ENCODE peak calls at places on chromosome X, in four cellular contexts. Z is uterus, R is heart right ventricle, X is astrocyte of the spinal cord. W is an unnamed sample.

GRCh38 chrX:19636989-19637388 is 121.7 kb upstream of the MAP3K15 start:
- DNase-seq in Z (no peak), R (no peak), X (no peak), W (no peak)

GRCh38 chrX:36978886-36979285 is 29.3 kb upstream of the FAM47C start:
- DNase-seq in Z (no peak), R (no peak), X (peak), W (no peak)

GRCh38 chrX:151402719-151403390 is 5.8 kb downstream of the VMA21 start:
- DNase-seq in Z (no peak), R (peak), X (no peak), W (peak)

GRCh38 chrX:39513836-39514235 is 583.9 kb downstream of the BCOR start:
- DNase-seq in Z (no peak), R (no peak), X (no peak), W (no peak)

GRCh38 chrX:24515447-24515846 is 50.4 kb downstream of the PDK3 start:
- DNase-seq in Z (no peak), R (no peak), X (peak), W (no peak)

GRCh38 chrX:19342331-19342906 is 1.3 kb upstream of the PDHA1 start:
- DNase-seq in Z (no peak), R (no peak), X (peak), W (no peak)

GRCh38 chrX:43693602-43694406 is 37.7 kb downstream of the MAOA start:
- DNase-seq in Z (no peak), R (no peak), X (peak), W (no peak)

GRCh38 chrX:129632443-129632842 is 22.3 kb downstream of the APLN start:
- DNase-seq in Z (no peak), R (no peak), X (no peak), W (no peak)

GRCh38 chrX:40504801-40505605 is 75.8 kb upstream of the ATP6AP2 start:
- DNase-seq in Z (no peak), R (no peak), X (peak), W (no peak)

GRCh38 chrX:102651242-102651967 is at the start of gene GPRASP1:
- DNase-seq in Z (peak), R (peak), X (peak), W (peak)

GRCh38 chrX:41921492-41922124 is 1.7 kb downstream of the CASK start:
- DNase-seq in Z (no peak), R (no peak), X (peak), W (no peak)

GRCh38 chrX:148069759-148070503 is 88.8 kb downstream of the FMR1NB start:
- DNase-seq in Z (no peak), R (no peak), X (no peak), W (no peak)

GRCh38 chrX:27336466-27337091 is 126.6 kb downstream of the PPP4R3C start:
- DNase-seq in Z (no peak), R (peak), X (peak), W (no peak)

GRCh38 chrX:41145920-41146608 is 60.8 kb downstream of the USP9X start:
- DNase-seq in Z (no peak), R (no peak), X (peak), W (no peak)

GRCh38 chrX:12089740-12090139 is 48.5 kb upstream of the FRMPD4 start:
- DNase-seq in Z (no peak), R (no peak), X (no peak), W (no peak)

GRCh38 chrX:101430457-101431078 is 22.5 kb downstream of the HNRNPH2 start:
- DNase-seq in Z (no peak), R (no peak), X (peak), W (no peak)

GRCh38 chrX:16444353-16444752 is 205.6 kb upstream of the S100G start:
- DNase-seq in Z (no peak), R (no peak), X (peak), W (no peak)

GRCh38 chrX:40171513-40172168 is 73.9 kb upstream of the BCOR start:
- DNase-seq in Z (no peak), R (peak), X (peak), W (no peak)

GRCh38 chrX:114675365-114675764 is 91.5 kb downstream of the HTR2C start:
- DNase-seq in Z (no peak), R (no peak), X (peak), W (no peak)

GRCh38 chrX:132505116-132505515 is 16.3 kb upstream of the MBNL3 start:
- DNase-seq in Z (no peak), R (no peak), X (peak), W (no peak)

GRCh38 chrX:1468250-1468772 is 15.6 kb upstream of the ASMTL start:
- DNase-seq in Z (no peak), R (no peak), X (peak), W (peak)

GRCh38 chrX:116284383-116284782 is 113.8 kb downstream of the AGTR2 start:
- DNase-seq in Z (no peak), R (no peak), X (no peak), W (no peak)

GRCh38 chrX:2828404-2829065 is at the start of gene GYG2:
- DNase-seq in Z (no peak), R (no peak), X (peak), W (no peak)

GRCh38 chrX:127457161-127457560 is 595.0 kb downstream of the ACTRT1 start:
- DNase-seq in Z (no peak), R (no peak), X (no peak), W (no peak)

GRCh38 chrX:40039887-40040286 is 57.9 kb downstream of the BCOR start:
- DNase-seq in Z (no peak), R (no peak), X (no peak), W (no peak)

GRCh38 chrX:155612312-155613224 is at the start of gene TMLHE:
- DNase-seq in Z (peak), R (peak), X (peak), W (peak)

GRCh38 chrX:22134681-22135080 is 102.6 kb downstream of the PHEX start:
- DNase-seq in Z (no peak), R (no peak), X (peak), W (no peak)

GRCh38 chrX:110414273-110414672 is 55.6 kb downstream of the RTL9 start:
- DNase-seq in Z (no peak), R (no peak), X (no peak), W (no peak)

GRCh38 chrX:9788908-9789307 is 2.7 kb downstream of the SHROOM2 start:
- DNase-seq in Z (no peak), R (no peak), X (no peak), W (no peak)

GRCh38 chrX:13647709-13648212 is 5.2 kb upstream of the TCEANC start:
- DNase-seq in Z (peak), R (peak), X (peak), W (no peak)

GRCh38 chrX:15761564-15762191 is 23.6 kb downstream of the CA5B start:
- DNase-seq in Z (no peak), R (no peak), X (peak), W (no peak)

GRCh38 chrX:70422886-70423336 is at the start of gene GDPD2:
- DNase-seq in Z (no peak), R (no peak), X (peak), W (no peak)

GRCh38 chrX:646796-647195 is 16.2 kb downstream of the SHOX start:
- DNase-seq in Z (no peak), R (no peak), X (no peak), W (no peak)

GRCh38 chrX:78199851-78200250 is 60.4 kb upstream of the TAF9B start:
- DNase-seq in Z (no peak), R (no peak), X (peak), W (no peak)
- TF ChIP-seq CTCF in Z (no peak), R (no peak), X (peak), W (no peak)

DNA sequence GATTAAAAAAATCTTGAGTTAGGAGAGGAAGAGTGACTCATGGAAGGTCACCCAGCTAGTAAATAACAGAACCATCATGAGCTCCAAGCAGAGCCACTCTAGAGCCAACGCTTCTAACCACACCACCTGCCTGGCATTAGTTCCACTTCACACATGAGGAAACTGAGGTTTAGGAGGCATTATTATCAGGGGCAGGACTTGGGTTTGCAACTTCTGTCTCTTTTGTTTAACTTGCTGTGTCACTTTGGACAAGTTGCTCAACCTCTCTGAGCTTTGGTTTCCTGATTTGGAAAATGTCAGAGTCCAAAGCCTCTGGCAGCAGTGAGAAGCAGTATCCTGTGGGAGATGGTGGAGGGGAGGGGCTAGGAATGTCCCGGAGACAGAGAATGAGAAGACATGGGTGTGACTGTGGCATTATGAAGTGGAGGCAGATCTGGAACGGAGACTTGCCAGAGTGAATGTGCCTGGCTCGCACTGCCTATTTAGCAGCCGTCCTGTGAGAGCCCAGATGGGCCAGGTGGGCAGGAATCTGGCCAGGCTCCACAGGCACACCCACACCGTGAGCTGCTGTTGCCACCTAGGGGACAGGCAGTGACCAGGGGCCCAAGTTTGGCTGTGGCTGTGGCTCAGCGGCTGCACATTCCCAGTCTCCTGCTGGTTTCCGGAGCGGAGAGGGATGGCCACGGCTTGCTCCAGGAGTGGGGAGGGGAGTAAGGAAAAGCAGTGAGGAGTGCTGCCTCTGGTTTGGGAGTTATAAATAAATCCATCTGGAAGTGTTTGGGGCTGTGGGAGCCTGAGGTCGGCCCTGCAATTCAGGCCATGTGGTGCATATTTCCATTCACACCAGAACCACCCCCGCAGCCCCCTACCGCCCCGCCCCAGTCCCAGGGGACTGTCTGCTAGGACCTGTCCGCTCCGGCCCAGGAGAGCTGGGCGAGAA is 93.4 kb downstream of the NHSL2 start:
- DNase-seq in Z (peak), R (peak), X (peak), W (no peak)
- TF ChIP-seq CTCF in Z (no peak), R (peak), X (peak), W (no peak)

GRCh38 chrX:7582191-7582590 is 260.8 kb upstream of the VCX start:
- DNase-seq in Z (no peak), R (no peak), X (no peak), W (no peak)

GRCh38 chrX:7580127-7580526 is 262.8 kb upstream of the VCX start:
- DNase-seq in Z (no peak), R (no peak), X (no peak), W (no peak)

GRCh38 chrX:7586126-7586525 is 256.8 kb upstream of the VCX start:
- DNase-seq in Z (no peak), R (no peak), X (peak), W (no peak)
- TF ChIP-seq CTCF in Z (no peak), R (peak), X (peak), W (peak)

DNA sequence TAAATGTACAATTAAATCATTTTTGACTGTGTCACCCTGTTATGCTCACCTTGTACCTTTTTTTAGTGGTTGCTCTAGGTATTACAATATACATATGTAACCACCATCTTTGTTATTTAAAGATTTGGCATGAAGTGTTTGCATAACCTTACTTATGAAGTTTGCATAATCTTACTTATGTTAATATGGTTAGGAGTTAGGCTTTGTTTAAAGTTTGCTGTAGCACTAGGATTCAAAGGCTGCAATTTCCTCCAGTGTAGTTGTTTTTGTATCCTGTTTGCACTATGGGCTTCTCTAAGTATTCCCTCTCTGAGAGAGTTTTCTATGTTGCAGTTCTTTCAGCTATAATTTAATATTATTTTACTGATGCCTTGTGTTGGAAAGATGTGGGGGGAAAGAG is 15.0 kb upstream of the GSPT2 start:
- DNase-seq in Z (no peak), R (no peak), X (no peak), W (no peak)
- TF ChIP-seq CTCF in Z (no peak), R (no peak), X (no peak), W (no peak)

DNA sequence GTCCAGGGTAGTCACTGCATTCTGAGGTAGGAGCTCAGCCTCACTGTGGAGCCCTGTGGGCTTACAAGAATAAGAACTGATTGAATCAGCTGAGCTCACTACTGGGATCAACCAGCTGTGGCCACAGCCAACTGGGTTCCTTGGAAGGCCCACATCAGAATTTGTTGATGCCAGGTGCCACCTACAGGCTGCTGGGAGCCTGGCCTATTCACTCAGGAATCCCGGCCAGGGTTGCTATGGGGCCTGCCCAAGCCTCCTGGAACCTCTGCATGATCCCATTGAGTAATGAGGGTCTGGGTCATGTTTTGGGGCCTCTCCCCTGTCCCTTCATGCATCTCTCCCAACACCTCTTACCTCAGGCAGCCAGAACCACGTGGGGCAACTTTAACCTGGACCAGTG is 53.9 kb upstream of the KIAA1210 start:
- DNase-seq in Z (no peak), R (no peak), X (no peak), W (no peak)
- TF ChIP-seq CTCF in Z (no peak), R (no peak), X (peak), W (no peak)

DNA sequence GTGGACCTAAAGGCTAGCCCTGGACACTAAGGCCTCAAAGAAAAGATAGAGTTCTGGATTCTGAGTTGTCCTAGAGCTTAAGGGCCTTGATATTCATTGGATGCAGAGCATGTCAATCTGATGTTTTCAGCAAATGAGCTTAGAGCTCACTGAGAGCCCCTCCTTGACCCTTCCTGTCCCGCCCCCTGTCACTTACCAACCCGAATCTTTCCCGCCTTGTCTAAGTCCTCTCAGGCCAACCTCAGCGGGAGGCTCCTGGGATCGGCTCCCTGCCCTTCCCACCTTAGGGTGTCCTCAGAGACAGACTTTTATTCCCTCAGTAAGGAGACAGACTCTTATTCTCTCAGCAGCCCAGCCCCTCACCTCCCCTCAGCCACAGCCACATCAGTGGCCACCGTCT is at the start of gene CT47C1:
- DNase-seq in Z (no peak), R (no peak), X (no peak), W (no peak)
- TF ChIP-seq CTCF in Z (no peak), R (no peak), X (no peak), W (no peak)

GRCh38 chrX:66544181-66544580 is 94.7 kb downstream of the EDA2R start:
- DNase-seq in Z (no peak), R (no peak), X (no peak), W (no peak)
- TF ChIP-seq CTCF in Z (no peak), R (no peak), X (no peak), W (no peak)

DNA sequence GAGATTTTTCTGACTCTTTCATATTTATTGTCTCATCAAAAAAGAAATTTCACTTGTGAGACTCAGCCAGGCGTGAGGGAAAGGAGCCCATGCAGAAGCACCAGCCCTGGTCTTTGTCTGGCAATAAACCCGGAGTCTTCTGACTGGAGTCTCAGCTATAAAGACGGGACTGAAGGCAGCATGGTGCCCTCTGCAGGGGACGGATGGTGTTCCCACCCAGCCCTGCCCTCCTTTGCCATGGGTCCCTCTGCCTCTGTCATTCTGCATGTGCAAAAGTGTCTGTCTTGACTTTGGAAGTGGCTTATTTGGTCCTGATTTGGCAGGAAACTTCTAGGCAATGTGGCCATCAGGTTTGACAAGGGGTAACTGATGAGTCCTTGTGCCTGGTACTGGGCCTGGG is 14.3 kb downstream of the ZNF185 start:
- DNase-seq in Z (no peak), R (no peak), X (no peak), W (no peak)
- TF ChIP-seq CTCF in Z (no peak), R (no peak), X (peak), W (no peak)

GRCh38 chrX:121310820-121311219 is 263.4 kb downstream of the GLUD2 start:
- DNase-seq in Z (no peak), R (no peak), X (no peak), W (no peak)

GRCh38 chrX:121307441-121307840 is 260.0 kb downstream of the GLUD2 start:
- DNase-seq in Z (no peak), R (no peak), X (no peak), W (no peak)

GRCh38 chrX:121308276-121308805 is 260.9 kb downstream of the GLUD2 start:
- DNase-seq in Z (peak), R (no peak), X (peak), W (peak)
- TF ChIP-seq CTCF in Z (peak), R (peak), X (peak), W (peak)